ENCODE peak calls at places on chromosomes 4 and X, in nine cellular contexts. J is T-cell; S is RCC 7860; B is neural crest cell; F is NT2/D1; I is caudate nucleus; U is esophagus squamous epithelium; K is activated CD4-positive, alpha-beta T cell treated with anti-CD3 and anti-CD28 coated beads, Interleukin-2, amount 50 U/mL, for 24 hours; O is DMS153. E is an unnamed sample.

GRCh38 chr4:137674066-137674465 is 141.8 kb upstream of the PCDH18 start:
- DNase-seq in J (no peak), S (peak; percentile 54), B (no peak), F (no peak), I (no peak), U (no peak), K (no peak), O (no peak), E (no peak)

GRCh38 chrX:10022273-10022541 is 55.0 kb downstream of the CLDN34 start:
- DNase-seq in J (no peak), S (no peak), B (no peak), F (no peak), I (no peak), U (no peak), K (no peak), O (no peak), E (no peak)

GRCh38 chrX:145821898-145822567 is 4.4 kb downstream of the SLITRK2 start:
- DNase-seq in J (no peak), S (no peak), B (no peak), F (no peak), I (peak; percentile 10), U (no peak), K (no peak), O (no peak), E (no peak)

GRCh38 chrX:149630681-149631292 is 805 bp downstream of the TMEM185A start:
- DNase-seq in J (no peak), S (peak; percentile 32), B (no peak), F (no peak), I (no peak), U (no peak), K (no peak), O (no peak), E (no peak)

GRCh38 chr4:132504438-132504837 is 644.7 kb upstream of the PCDH10 start:
- DNase-seq in J (no peak), S (no peak), B (no peak), F (no peak), I (no peak), U (no peak), K (no peak), O (no peak), E (no peak)

GRCh38 chr4:153296424-153296823 is 48.1 kb upstream of the MND1 start:
- DNase-seq in J (no peak), S (no peak), B (no peak), F (no peak), I (no peak), U (no peak), K (no peak), O (no peak), E (no peak)

GRCh38 chrX:139642241-139642927 is 65.6 kb downstream of the MCF2 start:
- DNase-seq in J (no peak), S (no peak), B (no peak), F (peak; percentile 5), I (no peak), U (no peak), K (no peak), O (no peak), E (no peak)

GRCh38 chr4:153113061-153113837 is 91.0 kb upstream of the TRIM2 start:
- DNase-seq in J (no peak), S (peak; percentile 74), B (no peak), F (no peak), I (no peak), U (no peak), K (no peak), O (no peak), E (no peak)

GRCh38 chr4:78704981-78705757 is 71.0 kb upstream of the BMP2K start:
- DNase-seq in J (no peak), S (no peak), B (no peak), F (no peak), I (no peak), U (no peak), K (no peak), O (no peak), E (no peak)

GRCh38 chrX:108036298-108036973 is 8.4 kb upstream of the VSIG1 start:
- DNase-seq in J (no peak), S (peak; percentile 82), B (no peak), F (no peak), I (no peak), U (no peak), K (no peak), O (peak; percentile 82), E (no peak)

GRCh38 chr4:148868207-148868606 is 426.0 kb upstream of the NR3C2 start:
- DNase-seq in J (no peak), S (no peak), B (no peak), F (no peak), I (no peak), U (no peak), K (no peak), O (no peak), E (no peak)

GRCh38 chr4:108272566-108272965 is 103.8 kb upstream of the LEF1 start:
- DNase-seq in J (no peak), S (peak; percentile 8), B (no peak), F (no peak), I (no peak), U (no peak), K (no peak), O (no peak), E (no peak)

GRCh38 chrX:3263681-3264126 is 82.7 kb downstream of the MXRA5 start:
- DNase-seq in J (no peak), S (peak; percentile 7), B (no peak), F (no peak), I (no peak), U (no peak), K (no peak), O (no peak), E (no peak)

GRCh38 chrX:13489451-13489850 is 80.0 kb upstream of the EGFL6 start:
- DNase-seq in J (no peak), S (peak; percentile 42), B (no peak), F (no peak), I (no peak), U (no peak), K (no peak), O (no peak), E (no peak)

GRCh38 chr4:56086561-56086960 is 137.8 kb downstream of the CEP135 start:
- DNase-seq in J (no peak), S (no peak), B (no peak), F (no peak), I (no peak), U (no peak), K (no peak), O (no peak), E (no peak)

GRCh38 chrX:119477812-119478232 is 9.6 kb downstream of the SLC25A5 start:
- DNase-seq in J (no peak), S (peak; percentile 44), B (no peak), F (no peak), I (no peak), U (no peak), K (no peak), O (no peak), E (no peak)

GRCh38 chr4:113604955-113605354 is 156.6 kb downstream of the CAMK2D start:
- DNase-seq in J (no peak), S (no peak), B (no peak), F (no peak), I (no peak), U (no peak), K (no peak), O (no peak), E (no peak)

GRCh38 chr4:114563536-114564315 is 34.9 kb upstream of the UGT8 start:
- DNase-seq in J (no peak), S (peak; percentile 97), B (no peak), F (no peak), I (no peak), U (no peak), K (no peak), O (no peak), E (no peak)

GRCh38 chr4:1218892-1219552 is 29.9 kb downstream of the CTBP1 start:
- DNase-seq in J (no peak), S (no peak), B (no peak), F (no peak), I (no peak), U (no peak), K (no peak), O (no peak), E (peak; percentile 91)

GRCh38 chr4:116401293-116401692 is 684.1 kb downstream of the TRAM1L1 start:
- DNase-seq in J (no peak), S (no peak), B (no peak), F (no peak), I (no peak), U (no peak), K (no peak), O (no peak), E (no peak)

GRCh38 chrX:48492293-48492910 is 16.4 kb upstream of the PORCN start:
- DNase-seq in J (no peak), S (peak; percentile 55), B (no peak), F (no peak), I (no peak), U (no peak), K (no peak), O (no peak), E (no peak)

GRCh38 chr4:89296871-89297270 is 10.7 kb downstream of the GPRIN3 start:
- DNase-seq in J (no peak), S (no peak), B (no peak), F (no peak), I (no peak), U (no peak), K (no peak), O (no peak), E (no peak)

GRCh38 chrX:103831803-103832544 is at the start of gene RAB9B:
- DNase-seq in J (peak; percentile 39), S (no peak), B (peak; percentile 40), F (peak; percentile 39), I (peak; percentile 55), U (no peak), K (peak; percentile 43), O (peak; percentile 21), E (no peak)

GRCh38 chr4:96729641-96730040 is 889.7 kb downstream of the PDHA2 start:
- DNase-seq in J (no peak), S (no peak), B (no peak), F (no peak), I (no peak), U (no peak), K (no peak), O (no peak), E (no peak)

GRCh38 chr4:173521474-173522159 is 8.4 kb downstream of the HAND2 start:
- DNase-seq in J (no peak), S (no peak), B (no peak), F (no peak), I (no peak), U (no peak), K (no peak), O (no peak), E (no peak)

GRCh38 chr4:149293233-149293632 is 522.4 kb downstream of the IQCM start:
- DNase-seq in J (no peak), S (no peak), B (no peak), F (no peak), I (no peak), U (no peak), K (no peak), O (no peak), E (no peak)

GRCh38 chr4:150098214-150098613 is 20.0 kb downstream of the DCLK2 start:
- DNase-seq in J (no peak), S (no peak), B (no peak), F (no peak), I (no peak), U (no peak), K (no peak), O (no peak), E (no peak)

GRCh38 chr4:38856524-38857337 is at the start of gene TLR6:
- DNase-seq in J (peak; percentile 38), S (peak; percentile 60), B (peak; percentile 54), F (peak; percentile 42), I (no peak), U (no peak), K (peak; percentile 62), O (peak; percentile 40), E (peak; percentile 97)

GRCh38 chrX:53263597-53264094 is 17.7 kb downstream of the IQSEC2 start:
- DNase-seq in J (no peak), S (peak; percentile 91), B (no peak), F (no peak), I (no peak), U (no peak), K (no peak), O (no peak), E (no peak)

GRCh38 chrX:103792916-103793540 is 16.4 kb downstream of the PLP1 start:
- DNase-seq in J (no peak), S (no peak), B (no peak), F (no peak), I (no peak), U (no peak), K (no peak), O (no peak), E (no peak)

GRCh38 chr4:71268156-71268555 is 70.7 kb upstream of the SLC4A4 start:
- DNase-seq in J (no peak), S (peak; percentile 48), B (no peak), F (no peak), I (no peak), U (no peak), K (no peak), O (no peak), E (no peak)